ENCODE peak calls at places on chromosomes 7 and 10, in seven cellular contexts. K is ovary, G is thyroid gland, Q is stomach, C is heart left ventricle, V is HCT116, R is sigmoid colon. S is an unnamed sample.

GRCh38 chr10:4315529-4315928 is 510.5 kb upstream of the AKR1E2 start:
- DNase-seq in K (peak; percentile 34), G (no peak), Q (no peak), C (peak; percentile 68), V (no peak), R (no peak), S (no peak)

GRCh38 chr10:63539377-63539776 is 18.2 kb downstream of the REEP3 start:
- DNase-seq in K (no peak), G (no peak), Q (no peak), C (no peak), V (no peak), R (no peak), S (no peak)

GRCh38 chr10:88150338-88150737 is 286.9 kb downstream of the PTEN start:
- DNase-seq in K (no peak), G (no peak), Q (no peak), C (no peak), V (no peak), R (no peak), S (no peak)

GRCh38 chr7:27202741-27203134 is 2.8 kb upstream of the HOXA13 start:
- DNase-seq in K (no peak), G (no peak), Q (no peak), C (no peak), V (no peak), R (no peak), S (no peak)

GRCh38 chr7:32476816-32477648 is 13.1 kb downstream of the LSM5 start:
- DNase-seq in K (no peak), G (no peak), Q (no peak), C (no peak), V (no peak), R (no peak), S (no peak)

GRCh38 chr10:132592790-132593788 is 55.5 kb downstream of the INPP5A start:
- DNase-seq in K (no peak), G (no peak), Q (no peak), C (no peak), V (no peak), R (peak; percentile 56), S (no peak)

GRCh38 chr7:45543470-45543869 is 30.7 kb upstream of the ADCY1 start:
- DNase-seq in K (no peak), G (no peak), Q (no peak), C (no peak), V (no peak), R (no peak), S (no peak)

GRCh38 chr10:52940921-52941320 is 168.3 kb upstream of the MBL2 start:
- DNase-seq in K (no peak), G (no peak), Q (no peak), C (no peak), V (no peak), R (no peak), S (no peak)

GRCh38 chr10:5423774-5424173 is 11.4 kb downstream of the NET1 start:
- DNase-seq in K (no peak), G (no peak), Q (no peak), C (no peak), V (no peak), R (no peak), S (no peak)

GRCh38 chr7:100519580-100519979 is 19.4 kb upstream of the AGFG2 start:
- DNase-seq in K (no peak), G (no peak), Q (no peak), C (no peak), V (no peak), R (no peak), S (no peak)

GRCh38 chr10:92024700-92025099 is 101.1 kb downstream of the BTAF1 start:
- DNase-seq in K (no peak), G (no peak), Q (no peak), C (no peak), V (no peak), R (no peak), S (no peak)

GRCh38 chr7:4100148-4100547 is 581.9 kb upstream of the FOXK1 start:
- DNase-seq in K (no peak), G (no peak), Q (no peak), C (no peak), V (no peak), R (no peak), S (no peak)

GRCh38 chr10:3829193-3830050 is 44.4 kb upstream of the KLF6 start:
- DNase-seq in K (no peak), G (no peak), Q (no peak), C (no peak), V (no peak), R (no peak), S (no peak)

GRCh38 chr7:37081436-37081835 is 357.1 kb upstream of the AOAH start:
- DNase-seq in K (peak; percentile 28), G (peak; percentile 54), Q (peak; percentile 50), C (peak; percentile 20), V (no peak), R (no peak), S (no peak)

GRCh38 chr7:42023216-42023724 is 213.7 kb downstream of the GLI3 start:
- DNase-seq in K (no peak), G (peak; percentile 20), Q (no peak), C (no peak), V (no peak), R (no peak), S (no peak)

GRCh38 chr10:794382-794956 is 105.0 kb upstream of the DIP2C start:
- DNase-seq in K (no peak), G (no peak), Q (no peak), C (no peak), V (no peak), R (peak; percentile 39), S (peak; percentile 38)

GRCh38 chr10:132563485-132564248 is 26.1 kb downstream of the INPP5A start:
- DNase-seq in K (peak; percentile 16), G (no peak), Q (no peak), C (no peak), V (no peak), R (peak; percentile 75), S (no peak)

GRCh38 chr10:75910032-75910431 is 478.6 kb downstream of the LRMDA start:
- DNase-seq in K (no peak), G (no peak), Q (no peak), C (no peak), V (no peak), R (no peak), S (no peak)

GRCh38 chr10:96758423-96758822 is 38.1 kb upstream of the PIK3AP1 start:
- DNase-seq in K (no peak), G (peak; percentile 25), Q (no peak), C (peak; percentile 8), V (no peak), R (no peak), S (no peak)

GRCh38 chr7:45070254-45070642 is 18.5 kb downstream of the NACAD start:
- DNase-seq in K (no peak), G (no peak), Q (no peak), C (no peak), V (no peak), R (no peak), S (no peak)

GRCh38 chr7:101232141-101232821 is 5.3 kb downstream of the CLDN15 start:
- DNase-seq in K (no peak), G (peak; percentile 85), Q (peak; percentile 80), C (no peak), V (no peak), R (no peak), S (peak; percentile 50)

GRCh38 chr10:122236690-122237306 is 34.3 kb upstream of the BTBD16 start:
- DNase-seq in K (no peak), G (no peak), Q (no peak), C (no peak), V (no peak), R (no peak), S (no peak)

GRCh38 chr10:48791267-48791928 is 106.7 kb downstream of the WDFY4 start:
- DNase-seq in K (no peak), G (no peak), Q (no peak), C (no peak), V (no peak), R (no peak), S (no peak)
- TF ChIP-seq POLR2A in K (no peak), G (no peak), Q (no peak), C (no peak), V (no peak), R (no peak), S (no peak)

DNA sequence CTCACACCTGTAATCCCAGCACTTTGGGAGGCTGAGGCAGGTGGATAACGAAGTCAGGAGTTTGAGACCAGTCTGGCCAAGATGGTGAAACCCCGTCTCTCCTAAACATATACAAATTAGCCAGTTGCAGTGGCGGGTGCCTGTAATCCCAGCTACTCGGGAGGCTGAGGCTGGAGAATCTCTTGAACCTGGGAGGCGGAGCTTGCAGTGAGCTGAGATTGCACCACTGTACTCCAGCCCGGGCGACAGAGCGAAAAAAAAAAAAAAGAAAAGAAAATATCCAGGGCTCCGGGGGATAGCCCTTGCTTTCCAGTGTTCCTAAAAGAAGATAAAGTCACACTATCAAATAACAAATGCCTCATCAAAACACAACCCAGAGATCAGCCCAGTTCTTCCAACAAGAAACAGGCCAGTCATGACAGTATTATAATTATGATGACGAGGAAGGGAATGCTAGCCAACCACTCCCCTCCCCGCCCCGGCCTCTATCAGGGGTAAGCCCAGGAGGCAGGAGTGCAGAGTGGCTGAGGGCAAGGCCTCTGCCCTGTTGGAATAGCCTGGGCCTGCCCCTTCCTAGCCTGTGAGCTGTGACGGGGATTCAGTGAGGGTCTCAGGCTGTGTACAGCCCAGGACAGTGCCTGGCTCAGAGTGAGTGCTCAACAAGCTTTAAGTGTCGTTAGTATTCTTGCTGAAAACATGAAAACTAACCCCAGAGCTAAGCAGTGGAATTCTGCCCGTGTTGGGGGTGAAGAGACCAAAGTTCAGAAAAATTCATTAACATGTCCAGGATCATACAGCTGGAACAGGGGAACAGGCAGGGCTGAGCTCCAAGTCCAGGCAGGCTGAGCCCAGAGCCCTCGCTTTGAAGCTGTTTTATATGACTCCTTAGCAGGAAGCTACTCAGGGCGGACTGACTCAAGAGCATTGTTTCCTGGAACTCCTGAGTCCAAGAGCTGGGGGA is 54.3 kb downstream of the FAM241B start:
- DNase-seq in K (peak; percentile 37), G (peak; percentile 48), Q (peak; percentile 30), C (peak; percentile 29), V (no peak), R (peak; percentile 70), S (peak; percentile 89)
- H3K27ac ChIP-seq in K (no peak overlapping the region), G (peak overlapping the region; percentile 68), Q (no peak overlapping the region), C (no peak overlapping the region), V (no peak overlapping the region), R (peak overlapping the region; percentile 72), S (peak overlapping the region; percentile 78)

GRCh38 chr10:124647421-124648130 is 96.6 kb downstream of the FAM53B start:
- DNase-seq in K (no peak), G (peak; percentile 35), Q (peak; percentile 65), C (peak; percentile 76), V (peak; percentile 15), R (peak; percentile 82), S (peak; percentile 68)
- TF ChIP-seq POLR2A in K (no peak), G (no peak), Q (no peak), C (no peak), V (no peak), R (no peak), S (no peak)

GRCh38 chr7:92634924-92635519 is 44.8 kb upstream of the FAM133B start:
- DNase-seq in K (no peak), G (no peak), Q (no peak), C (no peak), V (peak; percentile 39), R (no peak), S (no peak)

GRCh38 chr7:92635538-92635937 is 45.3 kb upstream of the FAM133B start:
- DNase-seq in K (no peak), G (no peak), Q (no peak), C (no peak), V (no peak), R (no peak), S (no peak)

GRCh38 chr7:92632791-92633190 is 42.6 kb upstream of the FAM133B start:
- DNase-seq in K (no peak), G (no peak), Q (no peak), C (no peak), V (no peak), R (no peak), S (no peak)

GRCh38 chr7:92633211-92633906 is 43.2 kb upstream of the FAM133B start:
- DNase-seq in K (no peak), G (no peak), Q (no peak), C (peak; percentile 25), V (peak; percentile 66), R (no peak), S (no peak)

GRCh38 chr7:92634125-92634710 is 44.0 kb upstream of the FAM133B start:
- DNase-seq in K (no peak), G (no peak), Q (no peak), C (no peak), V (no peak), R (no peak), S (no peak)
- H3K27ac ChIP-seq in K (no peak overlapping the region), G (peak overlapping the region; percentile 29), Q (no peak overlapping the region), C (peak overlapping the region; percentile 86), V (peak overlapping the region; percentile 64), R (peak overlapping the region; percentile 71), S (no peak overlapping the region)